ENCODE peak calls at places on chromosomes 5 and 9, in five cellular contexts. One of them, this sample, is unnamed.

GRCh38 chr9:5178126-5178805 is 7.2 kb downstream of the INSL6 start:
- DNase-seq in stomach: no peak
- DNase-seq in cardiac fibroblast: no peak
- DNase-seq in epithelial cell of esophagus: no peak
- DNase-seq in A549: no peak
- DNase-seq in this sample: no peak

GRCh38 chr5:83991566-83992224 is 271.0 kb upstream of the HAPLN1 start:
- DNase-seq in stomach: no peak
- DNase-seq in A549: no peak
- DNase-seq in cardiac fibroblast: peak
- DNase-seq in epithelial cell of esophagus: no peak
- DNase-seq in this sample: no peak

GRCh38 chr5:143588933-143589662 is 185.6 kb upstream of the NR3C1 start:
- DNase-seq in A549: no peak
- DNase-seq in stomach: no peak
- DNase-seq in epithelial cell of esophagus: peak
- DNase-seq in cardiac fibroblast: no peak
- DNase-seq in this sample: no peak

GRCh38 chr5:54785729-54786548 is 199.5 kb downstream of the ESM1 start:
- DNase-seq in epithelial cell of esophagus: no peak
- DNase-seq in stomach: no peak
- DNase-seq in A549: no peak
- DNase-seq in cardiac fibroblast: peak
- DNase-seq in this sample: peak

GRCh38 chr5:88606173-88606572 is 276.8 kb downstream of the MEF2C start:
- DNase-seq in epithelial cell of esophagus: no peak
- DNase-seq in cardiac fibroblast: no peak
- DNase-seq in A549: no peak
- DNase-seq in stomach: no peak
- DNase-seq in this sample: no peak

GRCh38 chr5:114544561-114544960 is 182.7 kb downstream of the KCNN2 start:
- DNase-seq in cardiac fibroblast: no peak
- DNase-seq in A549: no peak
- DNase-seq in epithelial cell of esophagus: no peak
- DNase-seq in stomach: no peak
- DNase-seq in this sample: no peak

GRCh38 chr5:3394046-3394597 is 201.5 kb upstream of the IRX1 start:
- DNase-seq in epithelial cell of esophagus: no peak
- DNase-seq in cardiac fibroblast: no peak
- DNase-seq in A549: no peak
- DNase-seq in stomach: no peak
- DNase-seq in this sample: no peak

GRCh38 chr9:120484162-120484561 is 95.8 kb downstream of the CDK5RAP2 start:
- DNase-seq in cardiac fibroblast: no peak
- DNase-seq in A549: no peak
- DNase-seq in stomach: no peak
- DNase-seq in epithelial cell of esophagus: no peak
- DNase-seq in this sample: no peak

GRCh38 chr9:106916491-106917235 is 53.7 kb downstream of the ZNF462 start:
- DNase-seq in cardiac fibroblast: peak
- DNase-seq in epithelial cell of esophagus: peak
- DNase-seq in stomach: no peak
- DNase-seq in A549: peak
- DNase-seq in this sample: peak

GRCh38 chr5:38540348-38540747 is 16.1 kb downstream of the LIFR start:
- DNase-seq in A549: no peak
- DNase-seq in cardiac fibroblast: no peak
- DNase-seq in stomach: no peak
- DNase-seq in epithelial cell of esophagus: no peak
- DNase-seq in this sample: no peak

GRCh38 chr5:74415695-74416102 is 224.8 kb downstream of the ENC1 start:
- DNase-seq in epithelial cell of esophagus: no peak
- DNase-seq in stomach: no peak
- DNase-seq in cardiac fibroblast: no peak
- DNase-seq in A549: no peak
- DNase-seq in this sample: no peak

GRCh38 chr5:96509721-96510383 is 76.8 kb upstream of the PCSK1 start:
- DNase-seq in A549: peak
- DNase-seq in stomach: no peak
- DNase-seq in cardiac fibroblast: peak
- DNase-seq in epithelial cell of esophagus: peak
- DNase-seq in this sample: peak

GRCh38 chr9:96437454-96437853 is 12.5 kb upstream of the HABP4 start:
- DNase-seq in epithelial cell of esophagus: no peak
- DNase-seq in cardiac fibroblast: no peak
- DNase-seq in A549: no peak
- DNase-seq in stomach: no peak
- DNase-seq in this sample: no peak

GRCh38 chr5:112923148-112923917 is 1.3 kb upstream of the REEP5 start:
- DNase-seq in stomach: no peak
- DNase-seq in A549: no peak
- DNase-seq in epithelial cell of esophagus: no peak
- DNase-seq in cardiac fibroblast: no peak
- DNase-seq in this sample: no peak

GRCh38 chr9:130266236-130267098 is 907 bp downstream of the HMCN2 start:
- DNase-seq in A549: no peak
- DNase-seq in cardiac fibroblast: no peak
- DNase-seq in epithelial cell of esophagus: peak
- DNase-seq in stomach: no peak
- DNase-seq in this sample: no peak

GRCh38 chr5:73950441-73950873 is 324.5 kb downstream of the ARHGEF28 start:
- DNase-seq in stomach: no peak
- DNase-seq in cardiac fibroblast: no peak
- DNase-seq in A549: no peak
- DNase-seq in epithelial cell of esophagus: peak
- DNase-seq in this sample: no peak

GRCh38 chr9:87684627-87685204 is 41.2 kb upstream of the CTSL start:
- DNase-seq in stomach: peak
- DNase-seq in A549: peak
- DNase-seq in epithelial cell of esophagus: peak
- DNase-seq in cardiac fibroblast: peak
- DNase-seq in this sample: peak

GRCh38 chr5:133319905-133320520 is 268.2 kb downstream of the HSPA4 start:
- DNase-seq in cardiac fibroblast: peak
- DNase-seq in A549: peak
- DNase-seq in epithelial cell of esophagus: peak
- DNase-seq in stomach: no peak
- DNase-seq in this sample: no peak

GRCh38 chr9:14924821-14925220 is 14.6 kb upstream of the FREM1 start:
- DNase-seq in epithelial cell of esophagus: peak
- DNase-seq in A549: no peak
- DNase-seq in stomach: no peak
- DNase-seq in cardiac fibroblast: peak
- DNase-seq in this sample: peak

GRCh38 chr5:1732238-1732880 is 67.3 kb downstream of the MRPL36 start:
- DNase-seq in stomach: peak
- DNase-seq in A549: no peak
- DNase-seq in epithelial cell of esophagus: no peak
- DNase-seq in cardiac fibroblast: no peak
- DNase-seq in this sample: no peak

GRCh38 chr9:75152416-75152815 is 64.1 kb downstream of the OSTF1 start:
- DNase-seq in A549: no peak
- DNase-seq in stomach: no peak
- DNase-seq in epithelial cell of esophagus: no peak
- DNase-seq in cardiac fibroblast: no peak
- DNase-seq in this sample: peak

GRCh38 chr5:152271420-152271819 is 133.7 kb downstream of the NMUR2 start:
- DNase-seq in A549: peak
- DNase-seq in epithelial cell of esophagus: peak
- DNase-seq in stomach: peak
- DNase-seq in cardiac fibroblast: peak
- DNase-seq in this sample: no peak

GRCh38 chr5:172620506-172620905 is 20.6 kb upstream of the NEURL1B start:
- DNase-seq in cardiac fibroblast: no peak
- DNase-seq in stomach: no peak
- DNase-seq in epithelial cell of esophagus: no peak
- DNase-seq in A549: no peak
- DNase-seq in this sample: no peak

GRCh38 chr5:1294839-1295649 is at the start of gene TERT:
- DNase-seq in A549: peak
- DNase-seq in stomach: peak
- DNase-seq in epithelial cell of esophagus: no peak
- DNase-seq in cardiac fibroblast: no peak
- DNase-seq in this sample: no peak

GRCh38 chr9:69971643-69972449 is 71.8 kb upstream of the MAMDC2 start:
- DNase-seq in stomach: peak
- DNase-seq in A549: peak
- DNase-seq in epithelial cell of esophagus: peak
- DNase-seq in cardiac fibroblast: peak
- DNase-seq in this sample: peak

GRCh38 chr9:117957267-117957666 is 253.1 kb downstream of the TLR4 start:
- DNase-seq in A549: no peak
- DNase-seq in epithelial cell of esophagus: peak
- DNase-seq in cardiac fibroblast: no peak
- DNase-seq in stomach: peak
- DNase-seq in this sample: no peak

GRCh38 chr9:129398101-129398795 is 220.2 kb upstream of the IER5L start:
- DNase-seq in stomach: no peak
- DNase-seq in cardiac fibroblast: no peak
- DNase-seq in epithelial cell of esophagus: no peak
- DNase-seq in A549: no peak
- DNase-seq in this sample: no peak

GRCh38 chr5:153445875-153446567 is 44.4 kb upstream of the GRIA1 start:
- DNase-seq in cardiac fibroblast: no peak
- DNase-seq in stomach: peak
- DNase-seq in epithelial cell of esophagus: peak
- DNase-seq in A549: no peak
- DNase-seq in this sample: peak
- TF ChIP-seq CTCF in cardiac fibroblast: no peak
- TF ChIP-seq CTCF in stomach: no peak
- TF ChIP-seq CTCF in epithelial cell of esophagus: no peak
- TF ChIP-seq CTCF in A549: no peak
- TF ChIP-seq CTCF in this sample: no peak

GRCh38 chr5:175775416-175775815 is 96.0 kb upstream of the CPLX2 start:
- DNase-seq in cardiac fibroblast: no peak
- DNase-seq in epithelial cell of esophagus: no peak
- DNase-seq in A549: no peak
- DNase-seq in stomach: no peak
- DNase-seq in this sample: no peak

GRCh38 chr5:175766963-175767362 is 104.4 kb upstream of the CPLX2 start:
- DNase-seq in epithelial cell of esophagus: no peak
- DNase-seq in A549: no peak
- DNase-seq in stomach: no peak
- DNase-seq in cardiac fibroblast: no peak
- DNase-seq in this sample: no peak

GRCh38 chr5:175773534-175774070 is 97.8 kb upstream of the CPLX2 start:
- DNase-seq in cardiac fibroblast: no peak
- DNase-seq in epithelial cell of esophagus: no peak
- DNase-seq in stomach: no peak
- DNase-seq in A549: no peak
- DNase-seq in this sample: no peak

GRCh38 chr5:175772747-175773533 is 98.4 kb upstream of the CPLX2 start:
- DNase-seq in stomach: no peak
- DNase-seq in A549: no peak
- DNase-seq in epithelial cell of esophagus: peak
- DNase-seq in cardiac fibroblast: no peak
- DNase-seq in this sample: no peak
- H3K4me3 ChIP-seq in stomach: no peak
- H3K4me3 ChIP-seq in A549: no peak
- H3K4me3 ChIP-seq in epithelial cell of esophagus: no peak
- H3K4me3 ChIP-seq in cardiac fibroblast: no peak
- H3K4me3 ChIP-seq in this sample: no peak

DNA sequence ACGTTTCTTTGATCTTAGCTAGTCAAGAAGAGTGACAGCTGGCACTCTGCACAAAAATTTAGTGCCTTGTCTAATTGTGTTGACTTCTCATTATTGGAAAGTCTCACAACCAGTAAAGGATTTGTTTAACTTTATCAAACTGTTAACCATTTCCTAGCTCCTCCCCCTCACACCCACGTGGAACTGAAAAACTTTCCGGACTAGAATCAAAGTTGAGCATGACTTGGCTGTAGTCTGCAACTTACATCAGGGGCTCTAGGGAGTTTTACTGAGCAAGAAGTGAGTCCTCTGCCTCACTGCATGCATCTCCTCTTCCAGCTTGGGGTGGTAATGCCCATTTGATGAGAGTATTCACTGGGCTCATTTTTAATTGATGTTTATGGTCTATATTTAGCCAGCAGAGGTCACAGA is 23.7 kb upstream of the DENND1A start:
- DNase-seq in cardiac fibroblast: peak
- DNase-seq in epithelial cell of esophagus: no peak
- DNase-seq in A549: no peak
- DNase-seq in stomach: no peak
- DNase-seq in this sample: no peak
- TF ChIP-seq CTCF in cardiac fibroblast: no peak
- TF ChIP-seq CTCF in epithelial cell of esophagus: no peak
- TF ChIP-seq CTCF in A549: no peak
- TF ChIP-seq CTCF in stomach: no peak
- TF ChIP-seq CTCF in this sample: no peak

DNA sequence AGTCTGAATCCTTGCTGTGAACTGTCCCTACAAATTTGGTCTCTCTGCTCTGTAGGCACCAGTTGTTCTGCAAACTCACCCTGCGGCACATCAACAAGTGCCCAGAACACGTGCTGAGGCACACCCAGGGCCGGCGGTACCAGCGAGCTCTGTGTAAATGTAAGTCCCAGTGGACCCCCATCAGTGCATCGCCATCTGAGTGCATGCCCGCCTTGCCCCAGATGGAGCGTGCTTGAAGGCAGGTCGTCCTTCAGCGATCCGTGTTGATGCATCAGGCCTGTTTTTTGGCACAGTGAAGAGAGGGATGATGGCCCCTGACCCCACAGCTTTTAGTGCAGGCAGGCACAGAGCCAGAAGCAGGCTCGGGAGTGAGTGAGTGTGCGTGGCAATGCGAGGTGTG is 1.3 kb downstream of the SURF2 start:
- DNase-seq in stomach: no peak
- DNase-seq in A549: no peak
- DNase-seq in cardiac fibroblast: no peak
- DNase-seq in epithelial cell of esophagus: no peak
- DNase-seq in this sample: no peak
- H3K4me3 ChIP-seq in stomach: peak
- H3K4me3 ChIP-seq in A549: no peak
- H3K4me3 ChIP-seq in cardiac fibroblast: no peak
- H3K4me3 ChIP-seq in epithelial cell of esophagus: peak
- H3K4me3 ChIP-seq in this sample: no peak

GRCh38 chr5:149298857-149299404 is 27.3 kb downstream of the AFAP1L1 start:
- DNase-seq in stomach: no peak
- DNase-seq in cardiac fibroblast: no peak
- DNase-seq in epithelial cell of esophagus: no peak
- DNase-seq in A549: no peak
- DNase-seq in this sample: no peak
- TF ChIP-seq CTCF in stomach: no peak
- TF ChIP-seq CTCF in cardiac fibroblast: no peak
- TF ChIP-seq CTCF in epithelial cell of esophagus: no peak
- TF ChIP-seq CTCF in A549: no peak
- TF ChIP-seq CTCF in this sample: no peak

This sample was measured in fibroblast of villous mesenchyme.